ENCODE peak calls at places on chromosome 10, in four cellular contexts. C, Y, B and R are unnamed samples.

GRCh38 chr10:101839002-101839401 is 4.6 kb downstream of the KCNIP2 start:
- DNase-seq in C (no peak), Y (no peak), B (no peak), R (no peak)

GRCh38 chr10:51074238-51075028 is at the start of gene PRKG1:
- DNase-seq in B (peak), C (peak), Y (peak), R (no peak)

GRCh38 chr10:132039371-132039770 is 26.4 kb upstream of the JAKMIP3 start:
- DNase-seq in C (no peak), Y (no peak), B (no peak), R (no peak)

GRCh38 chr10:117346574-117346973 is 28.7 kb downstream of the PDZD8 start:
- DNase-seq in B (no peak), C (no peak), Y (no peak), R (no peak)

GRCh38 chr10:110600487-110601101 is 33.1 kb downstream of the SMC3 start:
- DNase-seq in B (peak), C (peak), Y (no peak), R (no peak)

GRCh38 chr10:101161494-101162299 is 30.6 kb downstream of the TLX1 start:
- DNase-seq in B (peak), C (peak), Y (peak), R (peak)

GRCh38 chr10:86403183-86403797 is 36.7 kb upstream of the GRID1 start:
- DNase-seq in C (no peak), Y (no peak), B (no peak), R (no peak)

GRCh38 chr10:133378251-133379096 is 588 bp upstream of the PAOX start:
- DNase-seq in C (peak), Y (no peak), B (peak), R (peak)

GRCh38 chr10:13717936-13718772 is 131.4 kb downstream of the PRPF18 start:
- DNase-seq in B (peak), Y (peak), C (peak), R (no peak)

GRCh38 chr10:115659616-115660015 is 566.5 kb downstream of the ATRNL1 start:
- DNase-seq in B (no peak), Y (peak), C (no peak), R (no peak)

GRCh38 chr10:23351914-23352313 is 7.3 kb upstream of the C10orf67 start:
- DNase-seq in B (peak), Y (no peak), C (peak), R (no peak)

GRCh38 chr10:112311481-112311880 is 28.3 kb downstream of the TECTB start:
- DNase-seq in B (no peak), C (no peak), Y (no peak), R (no peak)

GRCh38 chr10:124470544-124471449 is 9.2 kb downstream of the LHPP start:
- DNase-seq in B (no peak), C (no peak), Y (no peak), R (no peak)

GRCh38 chr10:122290833-122291532 is 19.9 kb downstream of the BTBD16 start:
- DNase-seq in B (no peak), C (no peak), Y (no peak), R (no peak)

GRCh38 chr10:84352251-84352842 is 24.0 kb downstream of the CCSER2 start:
- DNase-seq in Y (no peak), B (peak), C (peak), R (peak)

GRCh38 chr10:68327889-68328786 is 3.7 kb upstream of the HNRNPH3 start:
- DNase-seq in C (peak), B (peak), Y (no peak), R (no peak)

GRCh38 chr10:7887417-7887816 is 69.1 kb downstream of the TAF3 start:
- DNase-seq in Y (no peak), B (peak), C (peak), R (no peak)

GRCh38 chr10:76882245-76882644 is 755.4 kb downstream of the KCNMA1 start:
- DNase-seq in B (peak), C (no peak), Y (no peak), R (no peak)

GRCh38 chr10:100829103-100829870 is 83.5 kb upstream of the SLF2 start:
- DNase-seq in Y (no peak), B (no peak), C (no peak), R (no peak)

GRCh38 chr10:72323108-72323932 is 31.4 kb downstream of the DNAJB12 start:
- DNase-seq in C (no peak), B (no peak), Y (no peak), R (no peak)

GRCh38 chr10:82742478-82742877 is 867.5 kb downstream of the NRG3 start:
- DNase-seq in C (no peak), Y (peak), B (peak), R (no peak)

GRCh38 chr10:103057980-103058568 is 135.0 kb downstream of the NT5C2 start:
- DNase-seq in C (peak), B (no peak), Y (no peak), R (no peak)

GRCh38 chr10:80405035-80405434 is 3.3 kb upstream of the PRXL2A start:
- DNase-seq in Y (no peak), B (no peak), C (no peak), R (no peak)

GRCh38 chr10:124706462-124706857 is 37.7 kb downstream of the FAM53B start:
- DNase-seq in B (no peak), Y (no peak), C (no peak), R (no peak)

GRCh38 chr10:111578076-111578475 is 501.2 kb downstream of the ADRA2A start:
- DNase-seq in Y (no peak), B (no peak), C (no peak), R (no peak)

GRCh38 chr10:21675157-21675796 is 141.2 kb downstream of the MLLT10 start:
- DNase-seq in B (peak), Y (no peak), C (peak), R (no peak)

GRCh38 chr10:11113156-11113555 is 95.5 kb downstream of the CELF2 start:
- DNase-seq in Y (no peak), B (no peak), C (no peak), R (no peak)